ENCODE peak calls at places on chromosome 12, in eight cellular contexts. R is foreskin keratinocyte; M is astrocyte of the spinal cord; B is SJSA1; F is fibroblast of the conjunctiva; O is epithelial cell of proximal tubule; J is epithelial cell of esophagus; Y is activated naive CD4-positive, alpha-beta T cell treated with anti-CD3 and anti-CD28 coated beads, Interleukin-2, amount 50 U/mL, for 72 hours. Q is an unnamed sample.

GRCh38 chr12:71269199-71269598 is 111.4 kb upstream of the TSPAN8 start:
- DNase-seq in J (no peak), O (no peak), Y (no peak), F (no peak), B (no peak), R (no peak), M (no peak), Q (no peak)

GRCh38 chr12:15172423-15172822 is 48.8 kb downstream of the RERG start:
- DNase-seq in F (no peak), Y (no peak), O (no peak), R (no peak), J (no peak), B (no peak), M (no peak), Q (no peak)

GRCh38 chr12:53845932-53846331 is 92.7 kb upstream of the HOXC13 start:
- DNase-seq in F (no peak), M (no peak), Y (no peak), J (no peak), R (no peak), O (no peak), B (no peak), Q (no peak)

GRCh38 chr12:51188359-51189051 is 15.6 kb upstream of the TFCP2 start:
- DNase-seq in J (no peak), O (no peak), M (no peak), F (no peak), R (no peak), Y (no peak), B (no peak), Q (no peak)

GRCh38 chr12:114902665-114903393 is 218.9 kb upstream of the TBX3 start:
- DNase-seq in Y (no peak), M (peak; percentile 90), R (no peak), B (no peak), O (no peak), F (no peak), J (peak; percentile 5), Q (peak; percentile 95)

GRCh38 chr12:32734952-32735351 is 20.7 kb downstream of the YARS2 start:
- DNase-seq in F (no peak), B (no peak), J (no peak), M (no peak), Y (no peak), R (no peak), O (no peak), Q (no peak)

GRCh38 chr12:53505086-53505485 is 2.2 kb downstream of the NPFF start:
- DNase-seq in Y (no peak), B (peak; percentile 72), J (no peak), R (no peak), F (no peak), O (no peak), M (peak; percentile 46), Q (peak; percentile 79)

GRCh38 chr12:77104281-77104680 is 38.9 kb upstream of the E2F7 start:
- DNase-seq in O (no peak), F (no peak), Y (no peak), R (no peak), M (no peak), J (no peak), B (no peak), Q (no peak)

GRCh38 chr12:57729321-57729844 is 9.2 kb downstream of the AGAP2 start:
- DNase-seq in B (peak; percentile 92), J (no peak), O (no peak), F (no peak), R (no peak), M (no peak), Y (no peak), Q (no peak)

GRCh38 chr12:66115083-66115600 is 15.4 kb downstream of the LLPH start:
- DNase-seq in O (no peak), Y (no peak), M (no peak), R (no peak), F (no peak), B (no peak), J (no peak), Q (no peak)

GRCh38 chr12:26271889-26272492 is 76.6 kb downstream of the SSPN start:
- DNase-seq in O (peak; percentile 87), M (peak; percentile 93), F (peak; percentile 69), B (peak; percentile 93), Y (no peak), R (peak; percentile 95), J (peak; percentile 99), Q (peak; percentile 98)

GRCh38 chr12:57523706-57524614 is 1.3 kb downstream of the MBD6 start:
- DNase-seq in B (peak; percentile 85), J (no peak), O (no peak), M (no peak), Y (no peak), R (no peak), F (no peak), Q (no peak)

GRCh38 chr12:56590237-56590830 is 39.8 kb downstream of the BAZ2A start:
- DNase-seq in J (peak; percentile 45), F (no peak), Y (no peak), O (no peak), M (no peak), R (no peak), B (no peak), Q (peak; percentile 37)

GRCh38 chr12:131800594-131801135 is 27.5 kb upstream of the MMP17 start:
- DNase-seq in J (no peak), M (no peak), B (no peak), O (no peak), Y (no peak), F (no peak), R (no peak), Q (no peak)

GRCh38 chr12:1740161-1740948 is 49.5 kb downstream of the ADIPOR2 start:
- DNase-seq in Y (no peak), F (no peak), B (no peak), M (no peak), R (no peak), O (no peak), J (peak; percentile 53), Q (no peak)

GRCh38 chr12:124898200-124898950 is 16.1 kb downstream of the UBC start:
- DNase-seq in F (no peak), O (no peak), J (peak; percentile 74), R (no peak), M (no peak), Y (peak; percentile 72), B (no peak), Q (peak; percentile 40)

GRCh38 chr12:120820885-120821510 is 83.2 kb downstream of the SPPL3 start:
- DNase-seq in J (no peak), F (no peak), R (no peak), M (no peak), Y (peak; percentile 54), B (no peak), O (no peak), Q (no peak)

GRCh38 chr12:54352022-54352531 is 12.2 kb downstream of the GPR84 start:
- DNase-seq in B (no peak), F (no peak), Y (peak; percentile 41), M (peak; percentile 93), J (no peak), R (no peak), O (no peak), Q (peak; percentile 46)

GRCh38 chr12:90959538-90960139 is 4.7 kb upstream of the CCER1 start:
- DNase-seq in Y (no peak), M (peak; percentile 58), R (no peak), J (peak; percentile 57), O (no peak), F (peak; percentile 21), B (peak; percentile 96), Q (peak; percentile 76)

GRCh38 chr12:106138646-106139421 is at the start of gene NUAK1:
- DNase-seq in Y (peak; percentile 3), B (peak; percentile 89), O (no peak), R (no peak), M (peak; percentile 72), J (peak; percentile 40), F (no peak), Q (peak; percentile 61)

GRCh38 chr12:10221846-10222245 is 9.2 kb downstream of the GABARAPL1 start:
- DNase-seq in F (no peak), O (no peak), R (peak; percentile 27), J (peak; percentile 87), Y (no peak), B (no peak), M (no peak), Q (no peak)

Q was measured in cardiac fibroblast.